ENCODE peak calls at places on chromosomes 12 and 14, in four cellular contexts. E is neural progenitor cell; P is SK-N-SH; C is naive thymus-derived CD4-positive, alpha-beta T cell. J is an unnamed sample. For H3K27me3 and H3K36me3, the result is how much of the 10 kb centered on the place peaks cover.

GRCh38 chr12:23659151-23659550 is 290.3 kb downstream of the SOX5 start:
- DNase-seq in E (no peak), P (no peak), C (no peak), J (no peak)

GRCh38 chr14:50233335-50234250 is 2.2 kb upstream of the SOS2 start:
- DNase-seq in E (no peak), P (no peak), C (no peak), J (no peak)

GRCh38 chr12:86837246-86837645 is 581.1 kb upstream of the MGAT4C start:
- DNase-seq in E (peak), P (no peak), C (no peak), J (peak)

GRCh38 chr12:48972213-48973021 is 882 bp upstream of the WNT10B start:
- DNase-seq in E (no peak), P (peak), C (no peak), J (peak)

GRCh38 chr14:74917646-74918081 is 5.4 kb downstream of the RPS6KL1 start:
- DNase-seq in E (no peak), P (no peak), C (no peak), J (no peak)

GRCh38 chr12:21600196-21600595 is 4.5 kb downstream of the GYS2 start:
- DNase-seq in E (no peak), P (no peak), C (no peak), J (no peak)

GRCh38 chr12:101933866-101934514 is 56.6 kb downstream of the DRAM1 start:
- DNase-seq in E (no peak), P (no peak), C (no peak), J (no peak)

GRCh38 chr14:71478542-71478941 is 453.7 kb upstream of the RGS6 start:
- DNase-seq in E (no peak), P (no peak), C (no peak), J (no peak)

GRCh38 chr12:13152281-13152680 is 44.2 kb upstream of the EMP1 start:
- DNase-seq in E (no peak), P (no peak), C (no peak), J (no peak)

GRCh38 chr14:90017371-90017770 is 44.4 kb upstream of the KCNK13 start:
- DNase-seq in E (no peak), P (no peak), C (no peak), J (no peak)

GRCh38 chr12:30000401-30000800 is 216.7 kb upstream of the TMTC1 start:
- DNase-seq in E (no peak), P (no peak), C (no peak), J (no peak)

GRCh38 chr12:68622250-68622649 is 11.6 kb downstream of the RAP1B start:
- DNase-seq in E (no peak), P (no peak), C (no peak), J (no peak)

GRCh38 chr14:80216818-80217217 is 5.5 kb upstream of the DIO2 start:
- DNase-seq in E (no peak), P (no peak), C (no peak), J (no peak)

GRCh38 chr14:59161571-59162175 is 26.8 kb upstream of the DAAM1 start:
- DNase-seq in E (peak), P (no peak), C (no peak), J (peak)

GRCh38 chr12:6613015-6613775 is 6.0 kb upstream of the CHD4 start:
- DNase-seq in E (peak), P (peak), C (no peak), J (peak)

GRCh38 chr12:1583421-1584078 is 10.8 kb downstream of the FBXL14 start:
- DNase-seq in E (peak), P (peak), C (peak), J (peak)

GRCh38 chr12:69685810-69686209 is 13.3 kb downstream of the BEST3 start:
- DNase-seq in E (no peak), P (no peak), C (no peak), J (no peak)
- H3K4me3 ChIP-seq in E (no peak), P (no peak), C (no peak), J (no peak)

GRCh38 chr14:66237701-66238100 is 248.5 kb upstream of the CCDC196 start:
- DNase-seq in E (no peak), P (no peak), C (no peak), J (no peak)
- H3K27me3 ChIP-seq in E (under half), P (under half), C (under half), J (under half)

GRCh38 chr12:132123970-132124765 is 20.0 kb downstream of the DDX51 start:
- DNase-seq in E (no peak), P (no peak), C (no peak), J (no peak)

GRCh38 chr12:132125736-132126135 is 18.4 kb downstream of the DDX51 start:
- DNase-seq in E (no peak), P (no peak), C (no peak), J (peak)

GRCh38 chr12:132121283-132121682 is 22.8 kb downstream of the DDX51 start:
- DNase-seq in E (no peak), P (no peak), C (no peak), J (peak)

GRCh38 chr12:132127041-132127440 is 17.1 kb downstream of the DDX51 start:
- DNase-seq in E (no peak), P (no peak), C (no peak), J (peak)

DNA sequence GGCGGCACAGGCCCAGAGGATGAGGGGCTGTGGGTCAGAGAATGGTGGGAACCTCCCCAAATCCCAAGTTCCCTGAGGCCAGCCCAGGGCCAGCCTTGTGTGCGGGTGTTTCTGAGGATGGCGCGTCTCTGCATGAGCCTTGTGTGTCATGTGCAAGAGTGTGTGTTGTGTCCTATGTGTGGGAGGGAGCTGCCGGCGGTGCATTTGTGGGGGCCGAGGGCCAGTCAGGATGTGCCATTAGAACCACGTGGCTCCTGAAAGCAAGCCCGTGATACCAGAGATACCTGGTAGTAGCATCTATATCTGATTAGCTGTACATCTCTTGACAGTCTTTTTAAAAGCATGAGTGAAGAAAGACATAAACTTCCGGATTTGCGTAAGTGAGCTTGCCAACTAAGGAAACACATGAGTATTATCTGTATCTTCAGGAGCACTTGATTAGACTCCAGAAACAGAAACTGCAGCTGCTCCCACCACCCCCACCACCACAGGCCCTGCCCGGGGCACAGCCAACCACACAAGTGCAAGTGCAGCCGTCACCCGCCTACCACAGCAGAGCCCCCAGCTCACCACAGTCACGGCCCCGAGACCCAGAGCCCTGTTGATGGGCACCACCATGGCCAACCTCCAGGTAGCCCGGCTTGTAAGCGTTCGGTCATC is 19.2 kb downstream of the DDX51 start:
- DNase-seq in E (no peak), P (no peak), C (no peak), J (no peak)
- H3K36me3 ChIP-seq in E (under half), P (half or more), C (under half), J (under half)

DNA sequence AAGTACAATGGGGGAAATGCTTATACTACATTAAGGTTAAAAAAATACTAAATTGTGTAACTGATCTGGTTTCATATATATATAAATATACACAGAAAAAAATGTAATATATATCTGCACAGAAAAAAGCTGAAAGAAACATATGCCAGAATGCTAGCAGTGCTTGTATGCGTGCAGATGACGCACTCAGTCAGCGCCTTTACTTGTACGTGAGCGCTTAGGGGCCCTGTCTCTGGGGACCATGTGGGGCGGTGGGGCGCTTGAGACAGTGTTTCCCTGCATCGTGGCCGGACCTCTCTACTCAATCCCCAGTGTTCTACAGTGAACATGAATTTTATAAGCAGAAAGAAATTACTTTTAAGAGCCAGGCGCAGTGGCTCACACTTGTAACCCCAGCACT is 7.0 kb downstream of the ANKRD9 start:
- DNase-seq in E (no peak), P (no peak), C (no peak), J (no peak)
- H3K4me3 ChIP-seq in E (no peak), P (no peak), C (no peak), J (no peak)

GRCh38 chr12:64998327-64999156 is 122.6 kb downstream of the WIF1 start:
- DNase-seq in E (no peak), P (no peak), C (no peak), J (no peak)
- H3K27me3 ChIP-seq in E (under half), P (under half), C (under half), J (under half)

DNA sequence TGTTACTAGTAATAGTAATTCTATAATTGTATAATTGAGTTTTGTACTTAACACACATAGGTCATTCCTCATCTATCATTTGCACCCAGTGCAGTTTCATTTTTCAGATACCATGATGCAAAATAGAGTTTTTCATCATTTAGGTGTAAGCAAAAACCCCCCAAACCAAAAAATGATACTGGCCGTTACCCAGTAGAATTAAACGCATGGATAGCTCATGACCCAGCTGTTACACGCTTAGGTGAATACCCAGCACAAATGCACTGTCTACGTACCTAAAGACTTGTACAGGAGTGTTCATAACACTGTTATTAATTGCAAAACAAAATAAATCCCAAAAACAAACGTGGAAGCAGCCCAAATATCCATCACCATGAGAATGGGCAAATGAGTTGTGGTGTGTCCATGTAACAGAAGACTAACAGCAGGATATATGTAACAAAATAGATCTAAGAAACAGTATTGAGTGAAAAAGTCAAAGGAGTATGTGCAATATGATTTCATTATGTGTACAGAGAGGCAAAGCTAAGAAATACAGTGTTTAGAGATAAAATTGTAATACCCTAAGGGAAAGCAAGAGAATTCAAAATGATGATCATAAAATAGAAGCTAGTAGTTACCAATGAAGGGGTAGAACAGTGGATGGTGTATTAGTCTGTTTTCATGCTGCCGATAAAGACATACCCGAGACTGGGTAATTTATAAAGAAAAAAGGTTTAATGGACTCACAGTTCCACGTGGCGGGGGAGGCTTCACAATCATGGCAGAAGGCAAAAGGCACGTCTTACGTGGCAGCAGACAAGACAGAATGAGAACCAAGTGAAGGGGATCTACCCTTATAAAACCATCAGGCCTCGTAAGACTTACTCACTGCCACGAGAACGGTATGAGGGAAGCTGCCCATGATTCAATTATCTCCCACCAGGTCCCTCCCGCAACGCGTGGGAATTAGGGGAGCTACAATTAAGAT is 49.8 kb downstream of the EID3 start:
- DNase-seq in E (no peak), P (no peak), C (no peak), J (no peak)
- H3K36me3 ChIP-seq in E (under half), P (under half), C (under half), J (under half)

DNA sequence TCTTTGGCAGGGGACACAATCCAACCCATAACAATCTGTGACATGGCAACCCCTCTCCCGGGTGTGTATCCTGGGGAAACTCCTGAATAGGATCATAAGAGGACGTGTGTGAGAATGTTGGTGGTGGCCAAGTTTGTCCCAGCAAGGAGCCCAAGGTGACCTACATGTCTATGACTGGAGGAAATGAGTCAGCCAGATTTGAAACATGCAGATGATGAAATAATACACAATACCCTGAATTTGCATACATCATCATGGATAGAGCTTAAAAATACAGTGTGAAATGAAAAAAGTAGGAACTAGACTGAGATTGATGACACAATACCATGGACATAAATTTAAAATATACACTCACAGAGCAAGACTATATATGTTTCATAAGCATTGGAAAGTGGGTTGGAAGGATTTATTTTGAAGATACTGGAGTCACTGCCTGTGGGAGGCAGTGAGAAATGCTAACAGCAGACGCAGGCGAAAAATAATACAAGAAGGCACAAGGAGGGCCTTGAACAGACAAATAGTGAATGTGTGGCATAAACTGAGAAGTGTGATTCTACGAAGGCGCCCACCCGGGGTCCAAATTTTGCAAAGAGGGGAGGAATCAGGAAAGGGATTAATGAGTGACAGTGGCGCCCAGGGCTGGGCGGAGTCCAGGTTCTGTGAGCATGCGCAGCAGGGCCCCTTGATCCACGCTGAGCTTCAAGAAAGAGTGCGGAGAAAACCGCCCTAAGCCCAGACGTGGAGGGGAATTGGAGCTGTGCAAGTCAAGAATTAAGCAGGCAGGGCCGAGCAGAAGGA is 7.0 kb upstream of the MAP1LC3B2 start:
- DNase-seq in E (peak), P (no peak), C (no peak), J (no peak)
- H3K4me3 ChIP-seq in E (no peak), P (no peak), C (no peak), J (no peak)

J was measured in H7.